ENCODE peak calls at places on chromosomes 5 and 9, in seven cellular contexts. One of them, this sample, is unnamed.

GRCh38 chr5:168746893-168747640 is 167.9 kb upstream of the PANK3 start:
- DNase-seq in endothelial cell: no peak
- DNase-seq in Peyer's patch: no peak
- DNase-seq in cardiac muscle cell: no peak
- DNase-seq in body of pancreas: no peak
- DNase-seq in HFFc6: no peak
- DNase-seq in A673: peak; percentile 3
- DNase-seq in this sample: no peak

GRCh38 chr5:143592648-143593047 is 189.2 kb upstream of the NR3C1 start:
- DNase-seq in endothelial cell: no peak
- DNase-seq in Peyer's patch: peak; percentile 55
- DNase-seq in cardiac muscle cell: peak; percentile 60
- DNase-seq in body of pancreas: no peak
- DNase-seq in HFFc6: no peak
- DNase-seq in A673: peak; percentile 17
- DNase-seq in this sample: peak; percentile 39

GRCh38 chr5:170509323-170509660 is 5.5 kb downstream of the KCNIP1 start:
- DNase-seq in endothelial cell: no peak
- DNase-seq in Peyer's patch: no peak
- DNase-seq in cardiac muscle cell: no peak
- DNase-seq in body of pancreas: no peak
- DNase-seq in HFFc6: no peak
- DNase-seq in A673: no peak
- DNase-seq in this sample: no peak

GRCh38 chr5:308672-309271 is 12.7 kb upstream of the AHRR start:
- DNase-seq in endothelial cell: no peak
- DNase-seq in Peyer's patch: no peak
- DNase-seq in cardiac muscle cell: peak; percentile 33
- DNase-seq in body of pancreas: no peak
- DNase-seq in HFFc6: peak; percentile 23
- DNase-seq in A673: peak; percentile 32
- DNase-seq in this sample: peak; percentile 39

GRCh38 chr9:101443358-101443757 is 7.8 kb upstream of the ALDOB start:
- DNase-seq in endothelial cell: no peak
- DNase-seq in Peyer's patch: no peak
- DNase-seq in cardiac muscle cell: no peak
- DNase-seq in body of pancreas: peak; percentile 95
- DNase-seq in HFFc6: no peak
- DNase-seq in A673: no peak
- DNase-seq in this sample: no peak

GRCh38 chr5:75465480-75465879 is 45.9 kb downstream of the CERT1 start:
- DNase-seq in endothelial cell: no peak
- DNase-seq in Peyer's patch: no peak
- DNase-seq in cardiac muscle cell: peak; percentile 82
- DNase-seq in body of pancreas: no peak
- DNase-seq in HFFc6: no peak
- DNase-seq in A673: peak; percentile 63
- DNase-seq in this sample: no peak

GRCh38 chr5:53503819-53504218 is 23.4 kb downstream of the FST start:
- DNase-seq in endothelial cell: no peak
- DNase-seq in Peyer's patch: no peak
- DNase-seq in cardiac muscle cell: peak; percentile 55
- DNase-seq in body of pancreas: no peak
- DNase-seq in HFFc6: no peak
- DNase-seq in A673: peak; percentile 8
- DNase-seq in this sample: no peak

GRCh38 chr5:150585781-150586461 is 54.5 kb upstream of the SYNPO start:
- DNase-seq in endothelial cell: no peak
- DNase-seq in Peyer's patch: no peak
- DNase-seq in cardiac muscle cell: no peak
- DNase-seq in body of pancreas: peak; percentile 85
- DNase-seq in HFFc6: no peak
- DNase-seq in A673: no peak
- DNase-seq in this sample: no peak

GRCh38 chr9:33165263-33166151 is 1.6 kb downstream of the B4GALT1 start:
- DNase-seq in endothelial cell: no peak
- DNase-seq in Peyer's patch: peak; percentile 59
- DNase-seq in cardiac muscle cell: peak; percentile 98
- DNase-seq in body of pancreas: peak; percentile 63
- DNase-seq in HFFc6: peak; percentile 78
- DNase-seq in A673: no peak
- DNase-seq in this sample: peak; percentile 72

GRCh38 chr5:172905346-172905756 is 53.9 kb upstream of the RPL26L1 start:
- DNase-seq in endothelial cell: no peak
- DNase-seq in Peyer's patch: no peak
- DNase-seq in cardiac muscle cell: no peak
- DNase-seq in body of pancreas: no peak
- DNase-seq in HFFc6: no peak
- DNase-seq in A673: no peak
- DNase-seq in this sample: no peak

GRCh38 chr5:172454355-172455086 is at the start of gene SH3PXD2B:
- DNase-seq in endothelial cell: peak; percentile 83
- DNase-seq in Peyer's patch: no peak
- DNase-seq in cardiac muscle cell: peak; percentile 79
- DNase-seq in body of pancreas: peak; percentile 71
- DNase-seq in HFFc6: peak; percentile 30
- DNase-seq in A673: peak; percentile 54
- DNase-seq in this sample: peak; percentile 79

GRCh38 chr5:160463775-160464465 is 42.3 kb downstream of the PTTG1 start:
- DNase-seq in endothelial cell: no peak
- DNase-seq in Peyer's patch: no peak
- DNase-seq in cardiac muscle cell: peak; percentile 70
- DNase-seq in body of pancreas: no peak
- DNase-seq in HFFc6: peak; percentile 87
- DNase-seq in A673: no peak
- DNase-seq in this sample: no peak

GRCh38 chr5:159947708-159948358 is 31.6 kb downstream of the ADRA1B start:
- DNase-seq in endothelial cell: no peak
- DNase-seq in Peyer's patch: no peak
- DNase-seq in cardiac muscle cell: peak; percentile 45
- DNase-seq in body of pancreas: no peak
- DNase-seq in HFFc6: no peak
- DNase-seq in A673: no peak
- DNase-seq in this sample: no peak

GRCh38 chr9:125538092-125538473 is 168.9 kb downstream of the MAPKAP1 start:
- DNase-seq in endothelial cell: no peak
- DNase-seq in Peyer's patch: no peak
- DNase-seq in cardiac muscle cell: peak; percentile 90
- DNase-seq in body of pancreas: peak; percentile 73
- DNase-seq in HFFc6: peak; percentile 89
- DNase-seq in A673: no peak
- DNase-seq in this sample: no peak

GRCh38 chr9:124496075-124496893 is 10.9 kb downstream of the NR5A1 start:
- DNase-seq in endothelial cell: no peak
- DNase-seq in Peyer's patch: no peak
- DNase-seq in cardiac muscle cell: no peak
- DNase-seq in body of pancreas: no peak
- DNase-seq in HFFc6: no peak
- DNase-seq in A673: no peak
- DNase-seq in this sample: no peak

GRCh38 chr9:133514475-133515239 is 10.1 kb downstream of the MYMK start:
- DNase-seq in endothelial cell: no peak
- DNase-seq in Peyer's patch: no peak
- DNase-seq in cardiac muscle cell: peak; percentile 63
- DNase-seq in body of pancreas: peak; percentile 36
- DNase-seq in HFFc6: no peak
- DNase-seq in A673: no peak
- DNase-seq in this sample: no peak

GRCh38 chr5:172771439-172772111 is 580 bp upstream of the DUSP1 start:
- DNase-seq in endothelial cell: no peak
- DNase-seq in Peyer's patch: peak; percentile 26
- DNase-seq in cardiac muscle cell: no peak
- DNase-seq in body of pancreas: peak; percentile 44
- DNase-seq in HFFc6: no peak
- DNase-seq in A673: no peak
- DNase-seq in this sample: peak; percentile 35

GRCh38 chr5:156402387-156402921 is 75.5 kb downstream of the SGCD start:
- DNase-seq in endothelial cell: no peak
- DNase-seq in Peyer's patch: peak; percentile 71
- DNase-seq in cardiac muscle cell: no peak
- DNase-seq in body of pancreas: no peak
- DNase-seq in HFFc6: no peak
- DNase-seq in A673: no peak
- DNase-seq in this sample: peak; percentile 78

GRCh38 chr5:165227515-165227914 is 1722.1 kb downstream of the MAT2B start:
- DNase-seq in endothelial cell: no peak
- DNase-seq in Peyer's patch: no peak
- DNase-seq in cardiac muscle cell: no peak
- DNase-seq in body of pancreas: peak; percentile 36
- DNase-seq in HFFc6: no peak
- DNase-seq in A673: peak; percentile 5
- DNase-seq in this sample: no peak

GRCh38 chr9:71487046-71487445 is 281.3 kb downstream of the CEMIP2 start:
- DNase-seq in endothelial cell: no peak
- DNase-seq in Peyer's patch: no peak
- DNase-seq in cardiac muscle cell: peak; percentile 4
- DNase-seq in body of pancreas: no peak
- DNase-seq in HFFc6: peak; percentile 1
- DNase-seq in A673: no peak
- DNase-seq in this sample: no peak

GRCh38 chr9:71485306-71485705 is 283.0 kb downstream of the CEMIP2 start:
- DNase-seq in endothelial cell: no peak
- DNase-seq in Peyer's patch: no peak
- DNase-seq in cardiac muscle cell: no peak
- DNase-seq in body of pancreas: no peak
- DNase-seq in HFFc6: no peak
- DNase-seq in A673: no peak
- DNase-seq in this sample: no peak

DNA sequence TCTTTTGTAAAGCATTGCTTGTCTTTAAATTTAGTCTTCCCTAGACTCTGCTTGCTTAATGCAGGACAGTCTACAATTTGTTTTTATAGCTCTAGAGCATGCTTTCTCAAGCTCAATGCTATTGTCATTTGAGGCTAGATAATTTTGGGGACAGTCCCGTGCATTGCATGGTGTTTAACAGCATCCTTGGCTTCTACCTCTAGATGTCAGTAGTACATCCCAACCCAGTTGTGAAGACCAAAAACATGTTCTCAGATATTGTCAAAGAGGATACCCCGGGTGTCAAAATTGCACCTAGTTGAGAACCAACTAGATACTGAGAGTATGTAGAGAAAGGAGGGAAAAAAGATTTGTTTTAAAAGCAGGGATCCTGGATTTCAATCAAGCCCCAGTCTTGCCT is 277.5 kb downstream of the CEMIP2 start:
- DNase-seq in endothelial cell: no peak
- DNase-seq in Peyer's patch: no peak
- DNase-seq in cardiac muscle cell: no peak
- DNase-seq in body of pancreas: no peak
- DNase-seq in HFFc6: no peak
- DNase-seq in A673: peak; percentile 7
- DNase-seq in this sample: no peak
- TF ChIP-seq CTCF in endothelial cell: no peak
- TF ChIP-seq CTCF in Peyer's patch: peak; percentile 31
- TF ChIP-seq CTCF in cardiac muscle cell: no peak
- TF ChIP-seq CTCF in body of pancreas: peak; percentile 4
- TF ChIP-seq CTCF in HFFc6: peak; percentile 50
- TF ChIP-seq CTCF in A673: peak; percentile 46
- TF ChIP-seq CTCF in this sample: peak; percentile 7

DNA sequence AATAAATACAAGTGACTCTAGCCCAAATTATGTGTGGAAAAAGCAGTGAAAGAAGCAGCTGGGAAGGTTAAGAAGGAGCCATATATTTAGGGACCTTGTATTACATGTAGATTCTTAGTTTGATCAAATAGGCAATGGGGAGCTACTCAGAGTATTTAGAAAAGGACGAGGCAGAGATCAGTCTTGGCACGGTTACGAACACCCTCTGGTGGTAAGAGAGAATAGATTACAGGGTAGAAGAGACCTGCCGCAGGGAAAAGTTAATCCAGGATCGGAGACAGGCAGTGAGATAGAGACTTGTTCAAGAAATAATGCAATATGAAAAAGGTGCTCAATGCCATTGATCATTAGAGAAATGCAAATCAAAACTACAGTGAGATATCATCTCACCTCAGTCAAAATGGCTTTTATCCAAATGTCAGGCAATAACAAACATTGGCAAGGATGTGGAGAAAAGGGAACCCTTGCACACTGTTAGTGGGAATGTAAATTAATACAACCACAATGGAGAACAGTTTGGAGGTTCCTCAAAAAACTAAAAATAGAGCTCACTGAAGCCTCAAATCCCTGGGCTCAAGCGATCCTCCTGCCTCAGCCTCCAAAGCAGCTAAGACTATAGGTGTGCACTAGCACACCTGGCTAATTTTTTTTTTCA is 12.0 kb downstream of the INIP start:
- DNase-seq in endothelial cell: peak; percentile 19
- DNase-seq in Peyer's patch: no peak
- DNase-seq in cardiac muscle cell: peak; percentile 54
- DNase-seq in body of pancreas: peak; percentile 58
- DNase-seq in HFFc6: peak; percentile 9
- DNase-seq in A673: peak; percentile 83
- DNase-seq in this sample: no peak
- TF ChIP-seq CTCF in endothelial cell: peak; percentile 14
- TF ChIP-seq CTCF in Peyer's patch: peak; percentile 50
- TF ChIP-seq CTCF in cardiac muscle cell: peak; percentile 31
- TF ChIP-seq CTCF in body of pancreas: peak; percentile 62
- TF ChIP-seq CTCF in HFFc6: peak; percentile 65
- TF ChIP-seq CTCF in A673: peak; percentile 68
- TF ChIP-seq CTCF in this sample: no peak

GRCh38 chr9:127629468-127630081 is 17.5 kb downstream of the STXBP1 start:
- DNase-seq in endothelial cell: no peak
- DNase-seq in Peyer's patch: no peak
- DNase-seq in cardiac muscle cell: no peak
- DNase-seq in body of pancreas: no peak
- DNase-seq in HFFc6: no peak
- DNase-seq in A673: no peak
- DNase-seq in this sample: no peak
- TF ChIP-seq CTCF in endothelial cell: no peak
- TF ChIP-seq CTCF in Peyer's patch: no peak
- TF ChIP-seq CTCF in cardiac muscle cell: peak; percentile 12
- TF ChIP-seq CTCF in body of pancreas: no peak
- TF ChIP-seq CTCF in HFFc6: peak; percentile 14
- TF ChIP-seq CTCF in A673: peak; percentile 14
- TF ChIP-seq CTCF in this sample: no peak

GRCh38 chr5:91217859-91218258 is 165.3 kb downstream of the ARRDC3 start:
- DNase-seq in endothelial cell: no peak
- DNase-seq in Peyer's patch: no peak
- DNase-seq in cardiac muscle cell: no peak
- DNase-seq in body of pancreas: no peak
- DNase-seq in HFFc6: no peak
- DNase-seq in A673: no peak
- DNase-seq in this sample: no peak

GRCh38 chr5:91221917-91222316 is 161.2 kb downstream of the ARRDC3 start:
- DNase-seq in endothelial cell: no peak
- DNase-seq in Peyer's patch: no peak
- DNase-seq in cardiac muscle cell: no peak
- DNase-seq in body of pancreas: no peak
- DNase-seq in HFFc6: no peak
- DNase-seq in A673: no peak
- DNase-seq in this sample: no peak

GRCh38 chr5:91219141-91219802 is 163.8 kb downstream of the ARRDC3 start:
- DNase-seq in endothelial cell: no peak
- DNase-seq in Peyer's patch: no peak
- DNase-seq in cardiac muscle cell: peak; percentile 94
- DNase-seq in body of pancreas: peak; percentile 31
- DNase-seq in HFFc6: peak; percentile 37
- DNase-seq in A673: peak; percentile 33
- DNase-seq in this sample: no peak

GRCh38 chr5:91222482-91222881 is 160.6 kb downstream of the ARRDC3 start:
- DNase-seq in endothelial cell: no peak
- DNase-seq in Peyer's patch: no peak
- DNase-seq in cardiac muscle cell: no peak
- DNase-seq in body of pancreas: no peak
- DNase-seq in HFFc6: no peak
- DNase-seq in A673: no peak
- DNase-seq in this sample: no peak

GRCh38 chr5:91219803-91220371 is 163.2 kb downstream of the ARRDC3 start:
- DNase-seq in endothelial cell: peak; percentile 7
- DNase-seq in Peyer's patch: no peak
- DNase-seq in cardiac muscle cell: peak; percentile 72
- DNase-seq in body of pancreas: peak; percentile 21
- DNase-seq in HFFc6: peak; percentile 19
- DNase-seq in A673: peak; percentile 50
- DNase-seq in this sample: peak; percentile 28
- TF ChIP-seq CTCF in endothelial cell: peak; percentile 35
- TF ChIP-seq CTCF in Peyer's patch: peak; percentile 7
- TF ChIP-seq CTCF in cardiac muscle cell: peak; percentile 52
- TF ChIP-seq CTCF in body of pancreas: no peak
- TF ChIP-seq CTCF in HFFc6: peak; percentile 74
- TF ChIP-seq CTCF in A673: peak; percentile 68
- TF ChIP-seq CTCF in this sample: peak; percentile 36

This sample was measured in GM20000.